ENCODE peak calls at places on chromosomes 3 and 15, in six cellular contexts. W is psoas muscle, D is mammary epithelial cell, L is spleen, R is fibroblast of lung, Q is Panc1. Y is an unnamed sample.

GRCh38 chr3:39361252-39361927 is 21.8 kb upstream of the SLC25A38 start:
- DNase-seq in W (no peak), D (no peak), L (no peak), R (no peak), Q (no peak), Y (no peak)

GRCh38 chr15:89364341-89364740 is 29.7 kb upstream of the POLG start:
- DNase-seq in W (no peak), D (no peak), L (peak), R (no peak), Q (no peak), Y (no peak)

GRCh38 chr3:106759686-106760085 is 617.6 kb upstream of the CCDC54 start:
- DNase-seq in W (no peak), D (no peak), L (no peak), R (peak), Q (no peak), Y (no peak)

GRCh38 chr3:141093971-141094401 is 42.8 kb downstream of the SPSB4 start:
- DNase-seq in W (peak), D (peak), L (no peak), R (peak), Q (no peak), Y (no peak)

GRCh38 chr3:9826815-9827574 is 16.8 kb downstream of the RPUSD3 start:
- DNase-seq in W (no peak), D (no peak), L (no peak), R (no peak), Q (no peak), Y (peak)

GRCh38 chr3:141949972-141950371 is 73.5 kb downstream of the ATP1B3 start:
- DNase-seq in W (no peak), D (no peak), L (no peak), R (no peak), Q (no peak), Y (no peak)

GRCh38 chr3:139173372-139174108 is 128.8 kb upstream of the PRR23C start:
- DNase-seq in W (no peak), D (no peak), L (no peak), R (peak), Q (peak), Y (no peak)

GRCh38 chr3:37499061-37499785 is 324.8 kb upstream of the LRRFIP2 start:
- DNase-seq in W (no peak), D (no peak), L (no peak), R (no peak), Q (no peak), Y (no peak)

GRCh38 chr3:120093923-120094775 is at the start of gene GSK3B:
- DNase-seq in W (no peak), D (peak), L (peak), R (no peak), Q (no peak), Y (peak)

GRCh38 chr3:193768069-193768391 is 175.0 kb downstream of the OPA1 start:
- DNase-seq in W (no peak), D (peak), L (no peak), R (peak), Q (no peak), Y (peak)

GRCh38 chr15:29998017-29998416 is 84.7 kb upstream of the GOLGA8J start:
- DNase-seq in W (no peak), D (no peak), L (no peak), R (no peak), Q (no peak), Y (no peak)

GRCh38 chr3:159804726-159805410 is 183.8 kb upstream of the IL12A start:
- DNase-seq in W (peak), D (peak), L (no peak), R (peak), Q (peak), Y (peak)

GRCh38 chr3:48856469-48856868 is 8.8 kb upstream of the PRKAR2A start:
- DNase-seq in W (no peak), D (no peak), L (peak), R (no peak), Q (no peak), Y (peak)

GRCh38 chr15:31264534-31265089 is 62.0 kb upstream of the KLF13 start:
- DNase-seq in W (no peak), D (no peak), L (no peak), R (no peak), Q (no peak), Y (no peak)

GRCh38 chr3:167653750-167654149 is at the start of gene WDR49:
- DNase-seq in W (no peak), D (no peak), L (no peak), R (peak), Q (no peak), Y (no peak)

GRCh38 chr3:19757773-19758172 is 176.2 kb downstream of the EFHB start:
- DNase-seq in W (no peak), D (no peak), L (no peak), R (no peak), Q (no peak), Y (no peak)

GRCh38 chr3:41521000-41521655 is 321.8 kb downstream of the CTNNB1 start:
- DNase-seq in W (no peak), D (no peak), L (no peak), R (no peak), Q (no peak), Y (no peak)

GRCh38 chr3:119631529-119631928 is 28.9 kb downstream of the POPDC2 start:
- DNase-seq in W (no peak), D (no peak), L (no peak), R (peak), Q (no peak), Y (peak)

GRCh38 chr3:45442679-45443214 is 54.4 kb downstream of the LARS2 start:
- DNase-seq in W (no peak), D (no peak), L (no peak), R (no peak), Q (no peak), Y (no peak)

GRCh38 chr15:71151061-71151460 is 35.8 kb downstream of the THSD4 start:
- DNase-seq in W (no peak), D (peak), L (no peak), R (peak), Q (no peak), Y (peak)

GRCh38 chr3:156605686-156606605 is 51.0 kb upstream of the SSR3 start:
- DNase-seq in W (peak), D (peak), L (peak), R (peak), Q (no peak), Y (peak)

GRCh38 chr15:45995800-45996199 is 361.0 kb downstream of the SQOR start:
- DNase-seq in W (no peak), D (no peak), L (no peak), R (no peak), Q (no peak), Y (no peak)

GRCh38 chr3:123656691-123657090 is 71.8 kb upstream of the HACD2 start:
- DNase-seq in W (no peak), D (no peak), L (no peak), R (no peak), Q (no peak), Y (no peak)

GRCh38 chr3:122102191-122102935 is 47.2 kb downstream of the CD86 start:
- DNase-seq in W (no peak), D (peak), L (no peak), R (no peak), Q (no peak), Y (no peak)

GRCh38 chr15:101657968-101658784 is 6.0 kb upstream of the TM2D3 start:
- DNase-seq in W (no peak), D (no peak), L (no peak), R (no peak), Q (no peak), Y (no peak)
- H3K27ac ChIP-seq in W (no peak), D (no peak), L (no peak), R (no peak), Q (no peak), Y (no peak)

DNA sequence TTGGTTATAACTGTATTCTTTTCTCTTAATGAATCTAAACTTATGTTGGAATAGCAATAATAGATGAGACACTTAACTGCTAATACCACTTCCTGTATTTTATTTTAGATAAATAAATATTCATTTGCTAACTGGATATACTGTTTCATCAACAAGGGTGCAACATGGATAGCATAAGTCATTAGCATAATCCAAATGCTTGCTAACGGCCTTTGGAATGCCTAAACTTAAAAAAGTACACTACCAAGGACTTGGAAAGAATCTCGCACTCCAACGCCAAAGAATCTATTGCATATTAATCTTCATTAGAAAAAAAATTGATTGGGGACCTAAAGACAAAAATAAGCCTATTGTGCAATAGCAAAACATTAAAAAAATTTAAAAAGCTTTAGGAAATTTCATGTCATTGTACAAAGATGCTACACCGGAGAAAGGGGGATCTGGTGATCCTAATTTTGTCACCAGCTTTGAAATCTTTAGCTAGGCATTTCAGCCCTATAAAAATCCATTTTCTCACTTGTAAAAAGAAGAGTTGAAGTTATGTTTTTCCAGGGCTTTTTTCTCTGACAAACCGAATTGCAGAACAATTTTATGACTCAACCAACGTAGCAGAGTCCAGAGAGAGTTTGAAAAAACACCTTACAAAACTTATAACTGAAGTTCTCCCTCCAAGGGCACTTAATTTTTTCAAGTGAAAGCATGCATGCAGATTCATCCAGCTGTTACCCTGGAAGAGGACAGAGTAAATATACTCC is 4.1 kb downstream of the VGLL3 start:
- DNase-seq in W (no peak), D (peak), L (no peak), R (peak), Q (no peak), Y (peak)
- H3K4me3 ChIP-seq in W (peak), D (no peak), L (no peak), R (peak), Q (no peak), Y (peak)

GRCh38 chr3:77421916-77422315 is 382.0 kb downstream of the ROBO2 start:
- DNase-seq in W (no peak), D (no peak), L (no peak), R (no peak), Q (no peak), Y (no peak)

GRCh38 chr3:77426531-77426930 is 386.6 kb downstream of the ROBO2 start:
- DNase-seq in W (no peak), D (no peak), L (no peak), R (no peak), Q (no peak), Y (no peak)
- H3K27ac ChIP-seq in W (no peak), D (no peak), L (no peak), R (no peak), Q (no peak), Y (no peak)

GRCh38 chr3:181727122-181728036 is 15.7 kb downstream of the SOX2 start:
- DNase-seq in W (no peak), D (no peak), L (no peak), R (peak), Q (no peak), Y (no peak)
- H3K4me3 ChIP-seq in W (peak), D (no peak), L (peak), R (peak), Q (peak), Y (peak)

DNA sequence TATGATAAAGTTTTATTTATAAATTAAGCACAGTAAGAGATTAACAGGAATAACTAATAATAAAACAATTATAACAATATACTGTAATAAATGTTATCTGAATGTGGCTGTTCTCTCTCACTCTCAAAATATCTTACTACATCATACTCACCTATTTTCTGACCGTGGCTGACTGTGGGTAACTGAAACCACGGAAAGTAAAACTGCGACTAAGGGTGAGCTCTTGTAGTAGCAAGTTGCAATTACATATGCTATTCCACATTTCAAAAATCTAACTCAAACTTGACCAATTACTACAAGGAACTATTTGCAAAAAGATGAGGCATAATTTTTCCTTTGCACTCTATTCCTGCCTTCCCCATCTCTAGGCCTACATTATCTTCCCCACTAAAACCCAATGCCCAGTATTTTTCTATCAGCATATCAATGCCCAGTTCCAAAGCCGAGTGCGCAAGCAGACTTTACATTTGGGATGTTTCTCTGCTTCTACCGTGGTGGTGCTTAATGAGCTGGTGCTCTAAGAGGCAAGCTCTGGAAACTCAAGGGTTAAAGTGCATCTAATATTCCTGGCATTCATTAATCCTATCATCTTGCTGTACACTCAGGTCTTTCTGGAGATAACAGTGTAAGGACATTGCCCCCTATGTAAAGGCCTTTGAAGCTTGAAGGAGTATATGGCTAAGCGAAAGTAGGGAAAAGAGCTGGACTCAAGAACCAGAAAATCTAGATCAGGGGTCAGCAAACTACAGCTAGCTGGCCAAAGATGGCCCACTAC is 6.7 kb downstream of the PCYT1A start:
- DNase-seq in W (no peak), D (peak), L (no peak), R (peak), Q (no peak), Y (no peak)
- H3K27ac ChIP-seq in W (peak), D (peak), L (no peak), R (no peak), Q (peak), Y (no peak)

GRCh38 chr15:101642361-101642760 is 9.8 kb downstream of the TM2D3 start:
- DNase-seq in W (no peak), D (no peak), L (no peak), R (no peak), Q (no peak), Y (no peak)

GRCh38 chr15:101637038-101637437 is 15.1 kb downstream of the TM2D3 start:
- DNase-seq in W (no peak), D (no peak), L (no peak), R (no peak), Q (no peak), Y (no peak)

GRCh38 chr15:101637549-101638318 is 14.4 kb downstream of the TM2D3 start:
- DNase-seq in W (no peak), D (peak), L (no peak), R (peak), Q (no peak), Y (peak)

GRCh38 chr15:101641894-101642293 is 10.3 kb downstream of the TM2D3 start:
- DNase-seq in W (no peak), D (peak), L (no peak), R (peak), Q (no peak), Y (no peak)

GRCh38 chr15:101641134-101641764 is 10.9 kb downstream of the TM2D3 start:
- DNase-seq in W (peak), D (peak), L (peak), R (peak), Q (peak), Y (peak)
- H3K4me3 ChIP-seq in W (peak), D (no peak), L (no peak), R (no peak), Q (no peak), Y (no peak)

GRCh38 chr15:33160581-33161165 is 33.8 kb downstream of the FMN1 start:
- DNase-seq in W (no peak), D (no peak), L (no peak), R (no peak), Q (no peak), Y (peak)
- H3K27ac ChIP-seq in W (peak), D (no peak), L (no peak), R (no peak), Q (no peak), Y (no peak)

GRCh38 chr15:42011074-42011473 is 9.8 kb downstream of the PLA2G4E start:
- DNase-seq in W (no peak), D (no peak), L (no peak), R (no peak), Q (no peak), Y (no peak)
- H3K4me3 ChIP-seq in W (no peak), D (no peak), L (no peak), R (no peak), Q (no peak), Y (no peak)

GRCh38 chr3:171966533-171967136 is 72.7 kb upstream of the FNDC3B start:
- DNase-seq in W (no peak), D (no peak), L (no peak), R (no peak), Q (no peak), Y (no peak)

GRCh38 chr3:171967137-171967783 is 72.1 kb upstream of the FNDC3B start:
- DNase-seq in W (no peak), D (peak), L (no peak), R (peak), Q (peak), Y (peak)

GRCh38 chr3:171970301-171970788 is 69.0 kb upstream of the FNDC3B start:
- DNase-seq in W (no peak), D (no peak), L (no peak), R (peak), Q (no peak), Y (peak)

GRCh38 chr3:171965088-171965712 is 74.2 kb upstream of the FNDC3B start:
- DNase-seq in W (no peak), D (no peak), L (no peak), R (no peak), Q (no peak), Y (peak)

GRCh38 chr3:171967932-171968678 is 71.3 kb upstream of the FNDC3B start:
- DNase-seq in W (no peak), D (no peak), L (no peak), R (peak), Q (no peak), Y (peak)
- H3K27ac ChIP-seq in W (no peak), D (no peak), L (peak), R (peak), Q (peak), Y (peak)